ENCODE peak calls at places on chromosomes 1 and 21, in nine cellular contexts. G, V, D, C, H, X, A, M and B are unnamed samples.

GRCh38 chr1:2127181-2128145 is 67.1 kb downstream of the FAAP20 start:
- DNase-seq in G (no peak), V (no peak), D (no peak), C (no peak), H (peak; percentile 36), X (no peak), A (no peak), M (no peak), B (peak; percentile 30)

GRCh38 chr1:174031099-174031498 is 8.9 kb upstream of the RC3H1 start:
- DNase-seq in G (no peak), V (no peak), D (no peak), C (no peak), H (no peak), X (no peak), A (no peak), M (no peak), B (no peak)

GRCh38 chr1:7002728-7003127 is 217.5 kb downstream of the CAMTA1 start:
- DNase-seq in G (peak; percentile 36), V (no peak), D (no peak), C (no peak), H (no peak), X (no peak), A (no peak), M (no peak), B (no peak)

GRCh38 chr1:7299329-7299799 is 471.7 kb upstream of the VAMP3 start:
- DNase-seq in G (no peak), V (peak; percentile 16), D (peak; percentile 23), C (peak; percentile 81), H (peak; percentile 39), X (peak; percentile 37), A (no peak), M (peak; percentile 54), B (peak; percentile 64)

GRCh38 chr1:174963547-174964125 is 36.1 kb upstream of the CACYBP start:
- DNase-seq in G (no peak), V (no peak), D (no peak), C (no peak), H (no peak), X (no peak), A (no peak), M (peak; percentile 44), B (no peak)

GRCh38 chr1:191886977-191887376 is 271.3 kb upstream of the RGS18 start:
- DNase-seq in G (no peak), V (no peak), D (no peak), C (no peak), H (no peak), X (no peak), A (no peak), M (no peak), B (no peak)

GRCh38 chr1:36539526-36539925 is 56.8 kb upstream of the CSF3R start:
- DNase-seq in G (no peak), V (no peak), D (peak; percentile 19), C (peak; percentile 21), H (no peak), X (no peak), A (no peak), M (no peak), B (no peak)

GRCh38 chr21:41506005-41506404 is 2.0 kb downstream of the TMPRSS2 start:
- DNase-seq in G (no peak), V (no peak), D (no peak), C (no peak), H (no peak), X (no peak), A (no peak), M (no peak), B (no peak)

GRCh38 chr1:31717341-31717740 is 13.5 kb upstream of the COL16A1 start:
- DNase-seq in G (no peak), V (no peak), D (no peak), C (no peak), H (no peak), X (no peak), A (no peak), M (no peak), B (no peak)